ENCODE peak calls at places on chromosomes 11 and 22, in seven cellular contexts. S is natural killer cell, K is body of pancreas, T is IMR-90, V is fibroblast of lung, E is lower leg skin, J is progenitor cell of endocrine pancreas. B is an unnamed sample.
A peak's percentile ranks its signal among the peaks of the same experiment; 100 is the strongest.

GRCh38 chr11:13055200-13055599 is 46.1 kb downstream of the RASSF10 start:
- DNase-seq in K (no peak), J (no peak), E (no peak), T (no peak), S (peak; percentile 21), V (no peak), B (no peak)

GRCh38 chr11:8287297-8288070 is 23.8 kb upstream of the LMO1 start:
- DNase-seq in T (no peak), J (no peak), S (no peak), E (peak; percentile 59), K (no peak), V (no peak), B (peak; percentile 10)

GRCh38 chr11:124865902-124866851 is 945 bp downstream of the ROBO3 start:
- DNase-seq in J (peak; percentile 61), S (peak; percentile 56), V (peak; percentile 22), T (peak; percentile 15), K (no peak), E (peak; percentile 85), B (no peak)

GRCh38 chr22:22371031-22371541 is 126.5 kb downstream of the VPREB1 start:
- DNase-seq in S (no peak), J (no peak), K (no peak), T (no peak), V (no peak), E (no peak), B (no peak)

GRCh38 chr11:118715837-118716260 is 36.4 kb upstream of the TREH start:
- DNase-seq in T (no peak), K (no peak), S (no peak), E (no peak), V (peak; percentile 29), J (no peak), B (no peak)

GRCh38 chr11:59154585-59154984 is 11.9 kb downstream of the FAM111A start:
- DNase-seq in K (no peak), E (no peak), T (peak; percentile 26), V (no peak), S (no peak), J (no peak), B (no peak)

GRCh38 chr11:133941546-133941945 is 15.2 kb downstream of the IGSF9B start:
- DNase-seq in K (no peak), E (no peak), T (no peak), J (no peak), V (no peak), S (no peak), B (no peak)

GRCh38 chr11:44927174-44927661 is 23.5 kb downstream of the TP53I11 start:
- DNase-seq in V (peak; percentile 65), E (peak; percentile 91), J (peak; percentile 76), K (peak; percentile 73), S (peak; percentile 53), T (peak; percentile 66), B (no peak)

GRCh38 chr11:78659326-78660319 is 85.0 kb upstream of the NARS2 start:
- DNase-seq in S (no peak), V (no peak), K (peak; percentile 59), T (no peak), J (no peak), E (peak; percentile 83), B (no peak)

GRCh38 chr22:26385164-26385563 is 43.9 kb upstream of the ASPHD2 start:
- DNase-seq in K (no peak), V (no peak), J (no peak), E (no peak), S (no peak), T (no peak), B (no peak)

GRCh38 chr11:102523887-102524286 is 6.7 kb downstream of the MMP7 start:
- DNase-seq in E (no peak), J (no peak), K (no peak), S (no peak), T (no peak), V (no peak), B (no peak)

GRCh38 chr11:134508219-134508990 is 96.4 kb upstream of the B3GAT1 start:
- DNase-seq in K (peak; percentile 6), E (peak; percentile 54), J (no peak), V (no peak), T (no peak), S (peak; percentile 6), B (no peak)

GRCh38 chr11:68956142-68956541 is 24.6 kb downstream of the MRGPRD start:
- DNase-seq in T (no peak), E (no peak), V (no peak), K (no peak), S (no peak), J (no peak), B (peak; percentile 61)

GRCh38 chr11:45278721-45279120 is 7.4 kb downstream of the SYT13 start:
- DNase-seq in J (no peak), E (no peak), V (no peak), T (no peak), K (no peak), S (no peak), B (no peak)

GRCh38 chr11:1546536-1547466 is 25.3 kb downstream of the DUSP8 start:
- DNase-seq in J (peak; percentile 41), K (peak; percentile 64), E (no peak), S (no peak), T (peak; percentile 21), V (peak; percentile 23), B (no peak)

GRCh38 chr11:64278576-64279190 is 5.8 kb downstream of the BAD start:
- DNase-seq in S (no peak), J (no peak), T (no peak), K (no peak), E (no peak), V (no peak), B (no peak)
- TF ChIP-seq CTCF in S (no peak), J (no peak), T (no peak), K (no peak), E (no peak), V (no peak), B (no peak)

GRCh38 chr11:66264383-66264782 is 4.1 kb upstream of the RAB1B start:
- DNase-seq in T (no peak), K (no peak), V (no peak), E (no peak), J (no peak), S (no peak), B (no peak)

GRCh38 chr11:66265531-66266377 is 2.7 kb upstream of the RAB1B start:
- DNase-seq in T (no peak), V (no peak), E (no peak), K (no peak), J (no peak), S (no peak), B (no peak)

GRCh38 chr11:66263785-66264184 is 4.7 kb upstream of the RAB1B start:
- DNase-seq in E (no peak), V (no peak), J (no peak), K (no peak), S (no peak), T (no peak), B (no peak)

GRCh38 chr11:66266378-66267038 is 1.9 kb upstream of the RAB1B start:
- DNase-seq in T (no peak), J (no peak), K (no peak), V (no peak), S (no peak), E (no peak), B (no peak)

DNA sequence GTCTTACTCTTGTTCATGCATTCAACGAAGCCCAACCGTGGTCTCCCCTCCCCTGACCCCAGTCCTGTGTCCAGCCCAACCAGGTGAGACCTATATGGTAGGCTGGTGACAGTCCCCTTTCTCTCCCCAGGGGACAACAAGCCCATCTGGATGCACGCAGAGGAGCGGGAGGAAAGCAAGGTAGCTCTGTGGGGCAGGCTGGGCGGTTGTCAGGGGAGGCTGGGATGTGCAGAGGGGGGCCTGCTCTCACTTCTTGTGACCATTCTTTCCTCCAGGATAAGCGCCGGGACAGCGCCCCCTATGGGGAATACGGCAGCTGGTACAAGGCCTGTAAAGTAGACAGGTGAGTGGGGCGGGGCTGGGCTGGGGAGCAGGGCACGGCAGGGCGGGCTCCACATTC is 3.5 kb upstream of the RAB1B start:
- DNase-seq in E (no peak), S (no peak), T (no peak), J (no peak), K (no peak), V (no peak), B (no peak)
- TF ChIP-seq CTCF in E (no peak), S (no peak), T (peak; percentile 37), J (peak; percentile 39), K (peak; percentile 7), V (no peak), B (peak; percentile 30)

GRCh38 chr22:46918197-46918596 is 155.7 kb downstream of the TBC1D22A start:
- DNase-seq in E (peak; percentile 52), T (no peak), J (no peak), V (no peak), S (no peak), K (no peak), B (no peak)

GRCh38 chr22:46929046-46929688 is 166.7 kb downstream of the TBC1D22A start:
- DNase-seq in T (peak; percentile 27), K (no peak), J (no peak), V (peak; percentile 29), E (no peak), S (no peak), B (no peak)

GRCh38 chr22:46917702-46918101 is 155.3 kb downstream of the TBC1D22A start:
- DNase-seq in T (no peak), J (no peak), K (no peak), E (peak; percentile 64), S (no peak), V (no peak), B (no peak)

GRCh38 chr22:46922037-46922436 is 159.6 kb downstream of the TBC1D22A start:
- DNase-seq in E (no peak), K (no peak), T (no peak), S (no peak), J (no peak), V (no peak), B (no peak)

GRCh38 chr22:46923394-46923793 is 160.9 kb downstream of the TBC1D22A start:
- DNase-seq in T (no peak), J (no peak), E (no peak), V (no peak), S (no peak), K (no peak), B (no peak)
- TF ChIP-seq CTCF in T (no peak), J (no peak), E (no peak), V (no peak), S (no peak), K (no peak), B (no peak)

GRCh38 chr22:38843201-38843715 is 570 bp downstream of the NPTXR start:
- DNase-seq in K (peak; percentile 65), J (peak; percentile 48), V (peak; percentile 83), S (peak; percentile 56), T (peak; percentile 81), E (no peak), B (no peak)
- TF ChIP-seq CTCF in K (peak; percentile 47), J (peak; percentile 51), V (peak; percentile 6), S (no peak), T (peak; percentile 45), E (no peak), B (peak; percentile 20)